ENCODE peak calls at places on chromosomes 7 and 10, in six cellular contexts. O is AG04450, E is psoas muscle, J is left ventricle myocardium inferior, L is GM12865, M is AG10803. C is an unnamed sample.

GRCh38 chr7:157208758-157209413 is 70.2 kb downstream of the UBE3C start:
- DNase-seq in O (no peak), E (no peak), J (no peak), L (no peak), M (no peak), C (no peak)

GRCh38 chr7:150974468-150975391 is 3.4 kb downstream of the KCNH2 start:
- DNase-seq in O (no peak), E (no peak), J (peak), L (peak), M (no peak), C (no peak)

GRCh38 chr7:22420973-22421635 is 64.2 kb upstream of the RAPGEF5 start:
- DNase-seq in O (no peak), E (no peak), J (no peak), L (no peak), M (no peak), C (no peak)

GRCh38 chr10:23047201-23048050 is 48.0 kb upstream of the MSRB2 start:
- DNase-seq in O (no peak), E (no peak), J (no peak), L (no peak), M (no peak), C (no peak)

GRCh38 chr10:48598243-48598935 is 6.5 kb downstream of the ARHGAP22 start:
- DNase-seq in O (no peak), E (no peak), J (no peak), L (no peak), M (no peak), C (no peak)

GRCh38 chr10:42969147-42969546 is 107.7 kb upstream of the RET start:
- DNase-seq in O (no peak), E (no peak), J (no peak), L (no peak), M (no peak), C (no peak)

GRCh38 chr10:51530540-51530939 is 168.9 kb downstream of the CSTF2T start:
- DNase-seq in O (no peak), E (no peak), J (peak), L (no peak), M (no peak), C (no peak)

GRCh38 chr10:125263551-125263950 is 103.2 kb upstream of the CTBP2 start:
- DNase-seq in O (no peak), E (no peak), J (no peak), L (no peak), M (peak), C (no peak)

GRCh38 chr7:23356726-23357125 is 57.6 kb downstream of the MALSU1 start:
- DNase-seq in O (no peak), E (no peak), J (no peak), L (peak), M (no peak), C (no peak)

GRCh38 chr7:44618754-44619153 is 12.3 kb downstream of the OGDH start:
- DNase-seq in O (no peak), E (no peak), J (no peak), L (peak), M (no peak), C (no peak)

GRCh38 chr7:44978511-44979366 is at the start of gene MYO1G:
- DNase-seq in O (no peak), E (peak), J (peak), L (peak), M (no peak), C (no peak)

GRCh38 chr10:15780353-15781135 is 60.8 kb upstream of the ITGA8 start:
- DNase-seq in O (no peak), E (peak), J (peak), L (no peak), M (peak), C (no peak)

GRCh38 chr7:156518466-156518865 is 122.1 kb upstream of the RNF32 start:
- DNase-seq in O (no peak), E (no peak), J (no peak), L (no peak), M (no peak), C (no peak)

GRCh38 chr10:86659721-86660438 is 5.5 kb downstream of the OPN4 start:
- DNase-seq in O (no peak), E (peak), J (peak), L (no peak), M (no peak), C (no peak)

GRCh38 chr7:1531979-1532455 is 1.5 kb downstream of the MAFK start:
- DNase-seq in O (no peak), E (no peak), J (no peak), L (no peak), M (no peak), C (no peak)

GRCh38 chr10:115171392-115171960 is 78.3 kb downstream of the ATRNL1 start:
- DNase-seq in O (no peak), E (no peak), J (no peak), L (peak), M (peak), C (no peak)

GRCh38 chr7:108079291-108080057 is 50.7 kb downstream of the LAMB4 start:
- DNase-seq in O (peak), E (no peak), J (no peak), L (no peak), M (peak), C (peak)

GRCh38 chr10:112397592-112397991 is 23.7 kb downstream of the ACSL5 start:
- DNase-seq in O (no peak), E (no peak), J (no peak), L (no peak), M (no peak), C (no peak)

GRCh38 chr10:29734980-29735627 is 100.3 kb upstream of the SVIL start:
- DNase-seq in O (no peak), E (peak), J (peak), L (peak), M (no peak), C (no peak)

GRCh38 chr10:93337309-93337721 is 144.8 kb downstream of the MYOF start:
- DNase-seq in O (no peak), E (peak), J (no peak), L (peak), M (peak), C (no peak)

GRCh38 chr7:159061674-159062212 is 82.9 kb downstream of the VIPR2 start:
- DNase-seq in O (no peak), E (no peak), J (no peak), L (no peak), M (no peak), C (no peak)

GRCh38 chr7:108247646-108248045 is 117.5 kb upstream of the LAMB4 start:
- DNase-seq in O (no peak), E (no peak), J (no peak), L (no peak), M (no peak), C (no peak)

GRCh38 chr7:15158141-15158810 is 255.7 kb upstream of the DGKB start:
- DNase-seq in O (no peak), E (no peak), J (no peak), L (no peak), M (no peak), C (no peak)

GRCh38 chr10:103658049-103658577 is 164.6 kb downstream of the NEURL1 start:
- DNase-seq in O (no peak), E (no peak), J (no peak), L (no peak), M (no peak), C (no peak)

GRCh38 chr7:154342971-154343633 is 290.9 kb downstream of the DPP6 start:
- DNase-seq in O (no peak), E (no peak), J (no peak), L (no peak), M (no peak), C (no peak)

GRCh38 chr7:151342811-151343210 is 1.2 kb downstream of the NUB1 start:
- DNase-seq in O (no peak), E (no peak), J (no peak), L (peak), M (no peak), C (no peak)

GRCh38 chr10:22564060-22564459 is 150.3 kb downstream of the PIP4K2A start:
- DNase-seq in O (no peak), E (no peak), J (no peak), L (no peak), M (no peak), C (no peak)

GRCh38 chr10:44984671-44985101 is 6.1 kb upstream of the DEPP1 start:
- DNase-seq in O (no peak), E (no peak), J (no peak), L (no peak), M (no peak), C (no peak)

GRCh38 chr10:103739039-103739764 is 116.2 kb downstream of the SH3PXD2A start:
- DNase-seq in O (peak), E (peak), J (no peak), L (no peak), M (peak), C (peak)

GRCh38 chr10:21926358-21926890 is 77.1 kb downstream of the DNAJC1 start:
- DNase-seq in O (no peak), E (no peak), J (no peak), L (no peak), M (no peak), C (no peak)

GRCh38 chr10:58175990-58176910 is 91.4 kb downstream of the IPMK start:
- DNase-seq in O (no peak), E (no peak), J (no peak), L (no peak), M (peak), C (no peak)

GRCh38 chr7:138752568-138753518 is 45.0 kb upstream of the TMEM213 start:
- DNase-seq in O (no peak), E (peak), J (peak), L (peak), M (no peak), C (no peak)

DNA sequence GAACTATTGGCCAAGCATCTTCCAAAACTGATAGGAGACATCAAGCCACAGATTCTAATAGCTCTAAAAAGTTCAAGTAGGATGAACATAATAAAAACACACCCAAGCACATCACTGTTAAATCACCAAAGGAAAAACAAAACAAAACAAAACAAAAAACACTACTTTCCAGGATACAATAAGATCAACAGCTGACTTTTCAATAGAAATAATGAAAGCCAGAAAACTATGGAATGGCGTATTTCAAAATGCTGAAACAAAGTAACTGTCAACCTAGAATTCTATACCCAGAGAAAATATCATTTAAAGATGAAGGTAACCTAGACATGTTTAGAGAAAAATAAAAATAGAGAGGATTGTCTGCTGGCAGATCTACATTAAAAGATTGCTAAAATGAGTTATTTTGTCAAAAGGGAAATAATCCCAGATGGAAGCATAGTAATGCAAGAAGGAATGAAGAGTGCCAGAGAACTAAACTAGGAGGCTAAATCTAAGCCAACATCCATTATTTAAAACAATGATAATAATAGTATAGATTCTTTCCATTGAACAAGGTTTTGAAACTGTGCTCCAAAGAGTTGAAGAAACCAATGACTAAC is 13.9 kb downstream of the TUBAL3 start:
- DNase-seq in O (no peak), E (no peak), J (no peak), L (no peak), M (no peak), C (no peak)
- TF ChIP-seq CTCF in O (no peak), E (no peak), J (no peak), L (no peak), M (no peak), C (no peak)

DNA sequence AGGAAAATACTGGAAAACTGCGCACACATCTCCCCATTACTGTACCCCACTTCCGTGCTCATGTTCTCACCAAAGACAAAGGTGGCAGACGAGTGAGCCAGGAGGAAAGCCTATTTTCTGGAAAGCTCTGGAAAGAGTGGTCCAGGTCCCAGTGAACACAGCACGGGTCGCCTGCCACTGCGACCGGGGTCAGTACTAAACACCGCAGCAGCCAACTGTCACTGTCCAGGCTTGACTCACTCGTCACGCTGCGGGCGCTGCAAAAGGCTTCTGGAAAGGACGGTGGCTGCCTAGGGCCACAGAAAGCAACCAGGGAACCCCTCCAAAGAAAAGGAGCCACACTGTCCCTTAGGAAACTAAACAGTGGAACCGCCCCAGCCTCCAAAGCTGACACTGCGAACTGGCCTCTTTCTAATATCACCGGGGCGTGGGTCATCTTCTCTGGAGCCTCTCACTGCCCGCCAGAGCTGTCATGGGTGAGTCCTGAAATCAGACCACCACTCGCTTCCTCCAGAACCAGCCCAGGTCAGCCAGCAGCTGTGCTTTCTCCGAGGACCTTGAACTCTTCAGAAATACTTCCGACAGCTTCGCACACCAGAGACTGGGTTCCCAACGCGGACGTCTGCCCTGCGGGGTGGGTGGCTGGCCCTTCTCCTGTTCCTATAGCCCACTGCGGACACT is 4.0 kb downstream of the RADIL start:
- DNase-seq in O (no peak), E (peak), J (no peak), L (no peak), M (no peak), C (no peak)
- H3K4me3 ChIP-seq in O (no peak), E (peak), J (peak), L (no peak), M (no peak), C (no peak)

GRCh38 chr10:47309403-47310089 is 9.5 kb downstream of the GDF10 start:
- DNase-seq in O (no peak), E (no peak), J (no peak), L (no peak), M (no peak), C (no peak)
- TF ChIP-seq CTCF in O (peak), E (no peak), J (peak), L (no peak), M (peak), C (peak)

GRCh38 chr10:27998178-27998953 is 513 bp downstream of the ODAD2 start:
- DNase-seq in O (no peak), E (peak), J (peak), L (no peak), M (peak), C (no peak)
- H3K4me3 ChIP-seq in O (peak), E (peak), J (peak), L (no peak), M (peak), C (peak)

DNA sequence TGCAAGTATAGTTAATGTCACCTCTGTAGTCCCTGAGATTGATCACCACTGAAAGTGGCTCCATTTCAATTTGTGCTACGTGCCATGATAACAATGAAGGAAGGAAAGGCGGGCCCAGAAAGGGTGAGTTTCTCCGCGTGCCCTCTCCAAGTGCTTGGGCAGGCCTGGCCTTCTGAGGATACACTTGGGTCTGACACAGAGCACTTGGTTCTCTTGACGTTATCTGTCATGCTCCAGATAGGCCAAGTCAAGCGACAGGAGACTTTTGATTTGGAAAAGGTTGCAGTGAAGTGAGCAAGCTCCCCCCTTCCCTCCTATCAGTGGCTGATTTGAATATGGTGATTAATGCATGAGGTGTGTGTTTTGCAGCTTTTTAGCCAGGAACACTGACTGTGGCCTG is 160.9 kb upstream of the INSYN2A start:
- DNase-seq in O (no peak), E (no peak), J (no peak), L (no peak), M (no peak), C (no peak)
- TF ChIP-seq CTCF in O (no peak), E (no peak), J (no peak), L (no peak), M (no peak), C (no peak)

C was measured in AG09309.